ENCODE peak calls at places on chromosomes 7 and 10, in nine cellular contexts. One of them, this sample, is unnamed.

GRCh38 chr10:51867956-51868355 is 168.6 kb upstream of the CSTF2T start:
- DNase-seq in psoas muscle: no peak
- DNase-seq in activated CD8-positive, alpha-beta memory T cell treated with anti-CD3 and anti-CD28 coated beads for 48 hours: no peak
- DNase-seq in GM04504: peak; percentile 53
- DNase-seq in posterior cingulate gyrus: no peak
- DNase-seq in heart left ventricle: no peak
- DNase-seq in T follicular helper cell: no peak
- DNase-seq in tibial artery: no peak
- DNase-seq in GM23248: peak; percentile 94
- DNase-seq in this sample: peak; percentile 4

GRCh38 chr10:55174419-55174818 is 373.4 kb upstream of the PCDH15 start:
- DNase-seq in posterior cingulate gyrus: no peak
- DNase-seq in psoas muscle: no peak
- DNase-seq in activated CD8-positive, alpha-beta memory T cell treated with anti-CD3 and anti-CD28 coated beads for 48 hours: no peak
- DNase-seq in heart left ventricle: no peak
- DNase-seq in tibial artery: no peak
- DNase-seq in T follicular helper cell: no peak
- DNase-seq in GM04504: no peak
- DNase-seq in GM23248: no peak
- DNase-seq in this sample: no peak

GRCh38 chr10:126222736-126223511 is 165.4 kb downstream of the ADAM12 start:
- DNase-seq in GM23248: peak; percentile 87
- DNase-seq in psoas muscle: no peak
- DNase-seq in posterior cingulate gyrus: no peak
- DNase-seq in heart left ventricle: no peak
- DNase-seq in GM04504: no peak
- DNase-seq in activated CD8-positive, alpha-beta memory T cell treated with anti-CD3 and anti-CD28 coated beads for 48 hours: no peak
- DNase-seq in T follicular helper cell: no peak
- DNase-seq in tibial artery: no peak
- DNase-seq in this sample: no peak

GRCh38 chr7:158135931-158136330 is 451.7 kb downstream of the PTPRN2 start:
- DNase-seq in heart left ventricle: no peak
- DNase-seq in GM04504: no peak
- DNase-seq in posterior cingulate gyrus: no peak
- DNase-seq in activated CD8-positive, alpha-beta memory T cell treated with anti-CD3 and anti-CD28 coated beads for 48 hours: no peak
- DNase-seq in T follicular helper cell: no peak
- DNase-seq in tibial artery: no peak
- DNase-seq in psoas muscle: no peak
- DNase-seq in GM23248: no peak
- DNase-seq in this sample: no peak

GRCh38 chr10:6086375-6087233 is 2.2 kb upstream of the RBM17 start:
- DNase-seq in activated CD8-positive, alpha-beta memory T cell treated with anti-CD3 and anti-CD28 coated beads for 48 hours: no peak
- DNase-seq in T follicular helper cell: peak; percentile 76
- DNase-seq in heart left ventricle: peak; percentile 94
- DNase-seq in posterior cingulate gyrus: peak; percentile 89
- DNase-seq in GM23248: peak; percentile 94
- DNase-seq in psoas muscle: peak; percentile 94
- DNase-seq in tibial artery: peak; percentile 88
- DNase-seq in GM04504: peak; percentile 64
- DNase-seq in this sample: peak; percentile 88

GRCh38 chr7:6127129-6127490 is 95.9 kb downstream of the ANKRD61 start:
- DNase-seq in T follicular helper cell: no peak
- DNase-seq in GM23248: no peak
- DNase-seq in GM04504: no peak
- DNase-seq in activated CD8-positive, alpha-beta memory T cell treated with anti-CD3 and anti-CD28 coated beads for 48 hours: no peak
- DNase-seq in heart left ventricle: no peak
- DNase-seq in posterior cingulate gyrus: no peak
- DNase-seq in tibial artery: no peak
- DNase-seq in psoas muscle: no peak
- DNase-seq in this sample: no peak

GRCh38 chr10:72981882-72982529 is 27.4 kb upstream of the PLA2G12B start:
- DNase-seq in psoas muscle: no peak
- DNase-seq in tibial artery: no peak
- DNase-seq in activated CD8-positive, alpha-beta memory T cell treated with anti-CD3 and anti-CD28 coated beads for 48 hours: no peak
- DNase-seq in heart left ventricle: peak; percentile 26
- DNase-seq in T follicular helper cell: no peak
- DNase-seq in posterior cingulate gyrus: no peak
- DNase-seq in GM23248: no peak
- DNase-seq in GM04504: no peak
- DNase-seq in this sample: no peak

GRCh38 chr7:12623885-12624498 is 53.5 kb downstream of the SCIN start:
- DNase-seq in psoas muscle: no peak
- DNase-seq in tibial artery: no peak
- DNase-seq in heart left ventricle: no peak
- DNase-seq in T follicular helper cell: no peak
- DNase-seq in posterior cingulate gyrus: no peak
- DNase-seq in GM23248: peak; percentile 60
- DNase-seq in GM04504: no peak
- DNase-seq in activated CD8-positive, alpha-beta memory T cell treated with anti-CD3 and anti-CD28 coated beads for 48 hours: no peak
- DNase-seq in this sample: peak; percentile 41

GRCh38 chr10:6803429-6803783 is 223.3 kb upstream of the PRKCQ start:
- DNase-seq in GM04504: no peak
- DNase-seq in tibial artery: no peak
- DNase-seq in heart left ventricle: no peak
- DNase-seq in T follicular helper cell: no peak
- DNase-seq in posterior cingulate gyrus: no peak
- DNase-seq in psoas muscle: no peak
- DNase-seq in activated CD8-positive, alpha-beta memory T cell treated with anti-CD3 and anti-CD28 coated beads for 48 hours: no peak
- DNase-seq in GM23248: no peak
- DNase-seq in this sample: no peak

GRCh38 chr10:62590305-62590704 is 214.2 kb upstream of the ADO start:
- DNase-seq in GM23248: no peak
- DNase-seq in activated CD8-positive, alpha-beta memory T cell treated with anti-CD3 and anti-CD28 coated beads for 48 hours: no peak
- DNase-seq in posterior cingulate gyrus: no peak
- DNase-seq in T follicular helper cell: no peak
- DNase-seq in psoas muscle: no peak
- DNase-seq in GM04504: no peak
- DNase-seq in tibial artery: no peak
- DNase-seq in heart left ventricle: no peak
- DNase-seq in this sample: no peak

GRCh38 chr10:103676851-103677417 is 178.4 kb downstream of the SH3PXD2A start:
- DNase-seq in T follicular helper cell: no peak
- DNase-seq in posterior cingulate gyrus: no peak
- DNase-seq in GM04504: peak; percentile 92
- DNase-seq in psoas muscle: peak; percentile 81
- DNase-seq in tibial artery: peak; percentile 88
- DNase-seq in heart left ventricle: peak; percentile 72
- DNase-seq in GM23248: peak; percentile 98
- DNase-seq in activated CD8-positive, alpha-beta memory T cell treated with anti-CD3 and anti-CD28 coated beads for 48 hours: no peak
- DNase-seq in this sample: no peak

GRCh38 chr7:142749218-142749993 is at the start of gene PRSS1:
- DNase-seq in heart left ventricle: no peak
- DNase-seq in GM23248: no peak
- DNase-seq in tibial artery: no peak
- DNase-seq in GM04504: no peak
- DNase-seq in activated CD8-positive, alpha-beta memory T cell treated with anti-CD3 and anti-CD28 coated beads for 48 hours: no peak
- DNase-seq in T follicular helper cell: no peak
- DNase-seq in psoas muscle: no peak
- DNase-seq in posterior cingulate gyrus: no peak
- DNase-seq in this sample: no peak

GRCh38 chr10:6141296-6142151 is 52.7 kb downstream of the RBM17 start:
- DNase-seq in heart left ventricle: no peak
- DNase-seq in psoas muscle: peak; percentile 81
- DNase-seq in GM04504: peak; percentile 75
- DNase-seq in GM23248: peak; percentile 93
- DNase-seq in tibial artery: peak; percentile 66
- DNase-seq in activated CD8-positive, alpha-beta memory T cell treated with anti-CD3 and anti-CD28 coated beads for 48 hours: peak; percentile 43
- DNase-seq in T follicular helper cell: no peak
- DNase-seq in posterior cingulate gyrus: no peak
- DNase-seq in this sample: no peak

GRCh38 chr7:92810242-92810611 is 26.1 kb downstream of the CDK6 start:
- DNase-seq in psoas muscle: no peak
- DNase-seq in GM23248: no peak
- DNase-seq in GM04504: no peak
- DNase-seq in tibial artery: no peak
- DNase-seq in heart left ventricle: no peak
- DNase-seq in posterior cingulate gyrus: no peak
- DNase-seq in T follicular helper cell: no peak
- DNase-seq in activated CD8-positive, alpha-beta memory T cell treated with anti-CD3 and anti-CD28 coated beads for 48 hours: no peak
- DNase-seq in this sample: no peak

GRCh38 chr10:71666607-71667373 is 52.8 kb downstream of the C10orf105 start:
- DNase-seq in GM23248: no peak
- DNase-seq in heart left ventricle: no peak
- DNase-seq in posterior cingulate gyrus: no peak
- DNase-seq in GM04504: no peak
- DNase-seq in T follicular helper cell: no peak
- DNase-seq in psoas muscle: no peak
- DNase-seq in tibial artery: no peak
- DNase-seq in activated CD8-positive, alpha-beta memory T cell treated with anti-CD3 and anti-CD28 coated beads for 48 hours: no peak
- DNase-seq in this sample: no peak

GRCh38 chr10:110260746-110261477 is 43.8 kb downstream of the SMNDC1 start:
- DNase-seq in posterior cingulate gyrus: no peak
- DNase-seq in GM04504: peak; percentile 6
- DNase-seq in activated CD8-positive, alpha-beta memory T cell treated with anti-CD3 and anti-CD28 coated beads for 48 hours: no peak
- DNase-seq in psoas muscle: no peak
- DNase-seq in GM23248: peak; percentile 25
- DNase-seq in T follicular helper cell: no peak
- DNase-seq in heart left ventricle: no peak
- DNase-seq in tibial artery: no peak
- DNase-seq in this sample: no peak

GRCh38 chr7:45863715-45864114 is 9.2 kb downstream of the CCDC201 start:
- DNase-seq in activated CD8-positive, alpha-beta memory T cell treated with anti-CD3 and anti-CD28 coated beads for 48 hours: no peak
- DNase-seq in GM23248: peak; percentile 33
- DNase-seq in T follicular helper cell: no peak
- DNase-seq in psoas muscle: no peak
- DNase-seq in tibial artery: no peak
- DNase-seq in posterior cingulate gyrus: no peak
- DNase-seq in GM04504: no peak
- DNase-seq in heart left ventricle: no peak
- DNase-seq in this sample: no peak

GRCh38 chr10:6612371-6612770 is 32.3 kb upstream of the PRKCQ start:
- DNase-seq in GM23248: no peak
- DNase-seq in T follicular helper cell: no peak
- DNase-seq in psoas muscle: no peak
- DNase-seq in posterior cingulate gyrus: no peak
- DNase-seq in activated CD8-positive, alpha-beta memory T cell treated with anti-CD3 and anti-CD28 coated beads for 48 hours: no peak
- DNase-seq in GM04504: no peak
- DNase-seq in heart left ventricle: no peak
- DNase-seq in tibial artery: no peak
- DNase-seq in this sample: peak; percentile 6

GRCh38 chr7:10973942-10974716 is 457 bp downstream of the PHF14 start:
- DNase-seq in T follicular helper cell: no peak
- DNase-seq in GM04504: peak; percentile 4
- DNase-seq in GM23248: peak; percentile 74
- DNase-seq in tibial artery: peak; percentile 28
- DNase-seq in posterior cingulate gyrus: peak; percentile 14
- DNase-seq in activated CD8-positive, alpha-beta memory T cell treated with anti-CD3 and anti-CD28 coated beads for 48 hours: peak; percentile 16
- DNase-seq in heart left ventricle: peak; percentile 47
- DNase-seq in psoas muscle: peak; percentile 67
- DNase-seq in this sample: peak; percentile 27

GRCh38 chr7:128075536-128076095 is 44.4 kb upstream of the LRRC4 start:
- DNase-seq in posterior cingulate gyrus: peak; percentile 27
- DNase-seq in GM04504: no peak
- DNase-seq in heart left ventricle: no peak
- DNase-seq in tibial artery: no peak
- DNase-seq in GM23248: no peak
- DNase-seq in T follicular helper cell: no peak
- DNase-seq in activated CD8-positive, alpha-beta memory T cell treated with anti-CD3 and anti-CD28 coated beads for 48 hours: no peak
- DNase-seq in psoas muscle: peak; percentile 20
- DNase-seq in this sample: no peak

GRCh38 chr7:107327986-107328569 is 141.8 kb upstream of the GPR22 start:
- DNase-seq in psoas muscle: no peak
- DNase-seq in posterior cingulate gyrus: no peak
- DNase-seq in GM23248: peak; percentile 40
- DNase-seq in T follicular helper cell: no peak
- DNase-seq in tibial artery: no peak
- DNase-seq in GM04504: peak; percentile 28
- DNase-seq in activated CD8-positive, alpha-beta memory T cell treated with anti-CD3 and anti-CD28 coated beads for 48 hours: no peak
- DNase-seq in heart left ventricle: no peak
- DNase-seq in this sample: no peak

GRCh38 chr7:151550601-151551286 is 31.0 kb upstream of the RHEB start:
- DNase-seq in psoas muscle: no peak
- DNase-seq in heart left ventricle: no peak
- DNase-seq in activated CD8-positive, alpha-beta memory T cell treated with anti-CD3 and anti-CD28 coated beads for 48 hours: no peak
- DNase-seq in tibial artery: no peak
- DNase-seq in T follicular helper cell: no peak
- DNase-seq in GM23248: peak; percentile 49
- DNase-seq in GM04504: no peak
- DNase-seq in posterior cingulate gyrus: no peak
- DNase-seq in this sample: peak; percentile 28

This sample was measured in small intestine.